ENCODE peak calls at places on chromosomes 1 and 21, in seven cellular contexts. B, Q, C, X, V, Z and H are unnamed samples.

GRCh38 chr1:21534674-21535378 is 25.6 kb downstream of the ALPL start:
- DNase-seq in C (no peak), V (peak; percentile 27), X (no peak), Q (peak; percentile 41), Z (peak; percentile 79), B (peak; percentile 48), H (peak; percentile 78)

GRCh38 chr1:59669752-59670312 is 144.9 kb upstream of the HOOK1 start:
- DNase-seq in X (peak; percentile 36), B (no peak), V (peak; percentile 24), C (no peak), Q (no peak), Z (no peak), H (no peak)

GRCh38 chr1:227776277-227776676 is 39.2 kb upstream of the PRSS38 start:
- DNase-seq in X (no peak), Q (no peak), B (no peak), V (no peak), C (no peak), Z (no peak), H (no peak)

GRCh38 chr1:101993703-101994102 is 3.0 kb downstream of the OLFM3 start:
- DNase-seq in V (no peak), Z (no peak), C (no peak), B (no peak), Q (no peak), X (no peak), H (no peak)

GRCh38 chr1:182331412-182331811 is 60.2 kb downstream of the GLUL start:
- DNase-seq in Z (no peak), Q (no peak), C (no peak), V (no peak), X (no peak), B (no peak), H (no peak)

GRCh38 chr1:42732126-42732680 is 7.8 kb downstream of the CLDN19 start:
- DNase-seq in Z (no peak), Q (no peak), B (no peak), V (no peak), C (no peak), X (no peak), H (no peak)

GRCh38 chr1:29397981-29398380 is 161.7 kb downstream of the PTPRU start:
- DNase-seq in Z (no peak), X (no peak), Q (no peak), V (no peak), C (no peak), B (no peak), H (no peak)

GRCh38 chr1:230937370-230937769 is 41.3 kb downstream of the TTC13 start:
- DNase-seq in C (no peak), B (no peak), Z (no peak), X (no peak), Q (peak; percentile 10), V (no peak), H (no peak)

GRCh38 chr1:16913866-16914662 is 7.7 kb upstream of the CROCC start:
- DNase-seq in X (peak; percentile 90), Z (peak; percentile 96), Q (peak; percentile 96), B (peak; percentile 96), V (peak; percentile 91), C (peak; percentile 99), H (peak; percentile 93)

GRCh38 chr1:43691871-43692815 is 15.2 kb upstream of the ST3GAL3 start:
- DNase-seq in C (no peak), X (no peak), Q (no peak), B (no peak), Z (no peak), V (no peak), H (no peak)

GRCh38 chr21:46156678-46157077 is 1.3 kb upstream of the FTCD start:
- DNase-seq in B (peak; percentile 18), Z (no peak), C (no peak), V (peak; percentile 7), X (peak; percentile 7), Q (no peak), H (no peak)

GRCh38 chr1:185961664-185962063 is 227.5 kb downstream of the HMCN1 start:
- DNase-seq in X (no peak), B (no peak), C (no peak), Q (no peak), V (no peak), Z (no peak), H (no peak)

GRCh38 chr1:109248797-109249629 is at the start of gene CELSR2:
- DNase-seq in V (peak; percentile 50), C (peak; percentile 49), X (no peak), Q (peak; percentile 77), Z (peak; percentile 62), B (peak; percentile 75), H (peak; percentile 88)

GRCh38 chr1:235111107-235111506 is 17.5 kb downstream of the TOMM20 start:
- DNase-seq in Q (no peak), B (no peak), V (no peak), X (no peak), C (no peak), Z (no peak), H (no peak)

GRCh38 chr1:235106457-235106856 is 22.2 kb downstream of the TOMM20 start:
- DNase-seq in Z (no peak), X (no peak), B (no peak), V (no peak), C (no peak), Q (no peak), H (no peak)

GRCh38 chr1:235108185-235108593 is 20.4 kb downstream of the TOMM20 start:
- DNase-seq in C (no peak), V (no peak), B (no peak), Q (no peak), X (no peak), Z (no peak), H (no peak)

GRCh38 chr1:235107368-235108184 is 21.1 kb downstream of the TOMM20 start:
- DNase-seq in C (no peak), B (no peak), X (no peak), V (no peak), Q (no peak), Z (no peak), H (no peak)

GRCh38 chr1:235108876-235109275 is 19.8 kb downstream of the TOMM20 start:
- DNase-seq in B (no peak), Z (no peak), Q (no peak), C (no peak), V (no peak), X (no peak), H (no peak)
- TF ChIP-seq POLR2A in B (no peak), Z (no peak), Q (no peak), C (no peak), V (no peak), X (no peak), H (no peak)

GRCh38 chr1:90027281-90027680 is 32.4 kb downstream of the ZNF326 start:
- DNase-seq in Z (no peak), Q (no peak), V (no peak), B (no peak), C (no peak), X (no peak), H (no peak)
- TF ChIP-seq POLR2A in Z (no peak), Q (no peak), V (no peak), B (no peak), C (no peak), X (no peak), H (no peak)

GRCh38 chr1:63366915-63367217 is 561 bp upstream of the ALG6 start:
- DNase-seq in C (no peak), Z (no peak), Q (no peak), V (no peak), X (no peak), B (no peak), H (no peak)

GRCh38 chr1:63363014-63363413 is 4.4 kb upstream of the ALG6 start:
- DNase-seq in C (no peak), X (no peak), V (no peak), Z (no peak), B (no peak), Q (no peak), H (no peak)

GRCh38 chr1:63368131-63368530 is 704 bp downstream of the ALG6 start:
- DNase-seq in Z (no peak), B (no peak), V (no peak), Q (no peak), C (no peak), X (no peak), H (peak; percentile 55)

GRCh38 chr1:63362578-63362977 is 4.8 kb upstream of the ALG6 start:
- DNase-seq in B (no peak), V (no peak), X (no peak), C (no peak), Q (no peak), Z (no peak), H (no peak)

DNA sequence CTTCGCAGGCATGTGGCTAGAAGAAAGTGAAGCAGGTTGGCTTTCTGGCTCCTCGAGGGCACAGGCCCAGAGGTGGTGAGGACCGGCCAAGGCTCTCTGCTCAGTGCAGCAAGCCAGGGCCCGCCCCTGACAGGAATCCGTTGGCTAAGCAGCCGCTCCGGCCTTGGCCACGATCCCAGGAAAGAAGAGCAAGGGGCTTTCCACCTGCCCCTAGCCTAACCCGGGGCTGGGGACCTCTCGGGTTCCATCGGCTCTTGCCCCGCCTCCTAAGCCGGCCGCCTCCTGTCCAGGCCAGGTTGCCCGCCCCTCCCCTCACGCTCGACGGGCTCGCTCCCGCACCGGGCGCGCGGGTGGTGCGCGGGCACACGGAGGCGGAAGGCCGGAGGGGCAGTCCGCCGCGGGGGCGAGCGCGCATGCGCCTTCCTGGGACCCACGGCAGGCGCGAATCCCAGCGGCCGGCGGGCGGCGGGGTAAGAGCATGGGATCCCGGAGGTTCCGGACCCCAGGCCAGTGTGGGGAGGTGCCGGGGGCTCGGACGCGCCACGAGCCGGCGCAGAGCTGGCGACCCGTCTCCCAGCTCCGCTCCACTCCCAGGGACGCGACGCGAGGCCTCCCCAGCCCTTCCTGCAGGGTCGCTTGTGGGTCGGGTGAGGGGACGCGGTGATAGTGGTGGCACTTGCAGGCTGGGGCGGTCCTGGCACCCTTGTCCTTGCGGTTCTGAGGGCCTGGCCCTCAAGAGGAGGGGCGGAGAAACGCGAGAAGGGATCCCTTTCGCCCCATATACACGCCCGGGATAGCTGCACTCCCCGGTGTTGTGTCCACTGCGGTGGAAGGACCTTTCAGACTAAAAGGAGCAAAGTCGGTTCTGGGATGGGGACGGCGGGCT is at the start of gene ALG6:
- DNase-seq in Z (peak; percentile 90), B (peak; percentile 97), X (peak; percentile 87), C (peak; percentile 97), V (peak; percentile 94), Q (peak; percentile 97), H (peak; percentile 94)
- TF ChIP-seq POLR2A in Z (peak; percentile 71), B (no peak), X (peak; percentile 77), C (peak; percentile 50), V (peak; percentile 89), Q (no peak), H (peak; percentile 94)

DNA sequence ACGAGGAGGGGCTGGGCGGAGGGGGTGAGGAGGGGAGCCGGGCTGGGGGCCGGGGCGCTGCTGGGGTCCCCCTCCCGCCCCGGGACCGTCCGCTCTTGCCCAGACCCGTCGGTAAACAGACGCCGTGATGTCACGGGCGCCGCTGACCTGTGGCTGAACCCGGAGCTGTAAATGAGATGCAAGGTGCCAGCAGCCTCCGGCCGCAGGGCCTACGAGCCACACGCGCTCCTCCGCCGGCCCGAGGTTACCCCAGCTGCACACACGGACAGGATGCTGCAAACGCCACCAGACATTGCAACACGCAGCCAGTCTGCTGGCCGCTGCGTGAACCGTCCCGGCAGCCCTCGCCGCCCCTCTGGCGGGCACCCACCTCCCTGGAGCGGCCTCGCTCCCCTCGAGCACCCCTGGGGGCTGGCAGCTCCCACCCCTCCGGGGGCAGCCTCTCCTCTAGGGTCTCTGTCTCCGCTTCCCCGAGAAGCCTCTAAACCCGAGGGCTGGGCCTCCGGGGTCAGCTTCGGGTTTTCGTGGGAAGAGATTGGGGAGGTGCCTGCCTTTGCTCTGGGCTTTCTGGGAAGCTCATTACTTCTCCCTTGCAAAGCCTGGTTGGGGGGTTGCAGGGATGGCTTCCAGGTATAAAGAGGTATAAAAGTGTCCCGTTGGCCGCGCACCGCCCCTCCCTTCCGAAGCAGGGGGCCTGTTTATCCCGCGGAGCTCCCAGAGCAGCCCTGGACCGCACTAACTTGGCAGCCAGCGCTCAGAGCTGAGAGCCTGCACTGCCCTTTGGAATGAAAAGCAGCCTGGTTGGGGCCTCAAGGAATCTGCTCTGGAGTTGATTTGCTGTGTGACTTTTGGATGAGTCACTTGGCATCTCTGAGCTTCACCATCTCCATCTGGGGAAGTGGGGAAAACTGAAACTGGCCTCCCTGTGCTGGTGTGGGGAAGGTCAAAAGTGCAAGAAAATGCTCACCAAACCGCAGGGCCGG is 21.9 kb downstream of the DHRS3 start:
- DNase-seq in V (peak; percentile 82), B (peak; percentile 94), Z (peak; percentile 94), C (peak; percentile 85), X (peak; percentile 78), Q (peak; percentile 83), H (peak; percentile 54)
- TF ChIP-seq POLR2A in V (peak; percentile 17), B (no peak), Z (peak; percentile 68), C (no peak), X (no peak), Q (no peak), H (no peak)